ENCODE peak calls at places on chromosomes 5 and 9, in four cellular contexts. Z is SK-N-SH, G is K562, P is GM12878. U is an unnamed sample.

GRCh38 chr5:14410068-14410941 is 171.3 kb upstream of the OTULINL start:
- DNase-seq in G (no peak), Z (peak; percentile 69), P (no peak), U (no peak)

GRCh38 chr5:78533356-78533755 is 115.2 kb downstream of the LHFPL2 start:
- DNase-seq in P (no peak), G (peak; percentile 38), Z (no peak), U (no peak)

GRCh38 chr9:37156781-37157356 is 36.5 kb downstream of the ZCCHC7 start:
- DNase-seq in G (no peak), Z (no peak), P (no peak), U (no peak)

GRCh38 chr5:178416919-178417318 is 173.3 kb downstream of the COL23A1 start:
- DNase-seq in Z (peak; percentile 31), P (no peak), G (no peak), U (no peak)

GRCh38 chr9:34318163-34318790 is 10.8 kb downstream of the KIF24 start:
- DNase-seq in G (no peak), P (no peak), Z (no peak), U (peak; percentile 20)

GRCh38 chr9:92770005-92770995 is 5.7 kb upstream of the BICD2 start:
- DNase-seq in P (no peak), G (peak; percentile 49), Z (no peak), U (no peak)

GRCh38 chr9:16213781-16214515 is 656.5 kb downstream of the BNC2 start:
- DNase-seq in Z (no peak), G (no peak), P (no peak), U (no peak)

GRCh38 chr5:127042593-127042992 is 12.2 kb upstream of the MARCHF3 start:
- DNase-seq in G (no peak), Z (peak; percentile 12), P (no peak), U (no peak)

GRCh38 chr5:143922718-143923117 is 110.8 kb downstream of the HMHB1 start:
- DNase-seq in P (no peak), G (no peak), Z (no peak), U (no peak)

GRCh38 chr5:74254257-74254656 is 386.3 kb downstream of the ENC1 start:
- DNase-seq in P (no peak), Z (no peak), G (no peak), U (no peak)

GRCh38 chr5:159202151-159202550 is 7.2 kb downstream of the RNF145 start:
- DNase-seq in G (no peak), P (no peak), Z (no peak), U (no peak)
- TF ChIP-seq USF1 in G (no peak), P (no peak), Z (no peak), U (no peak)

DNA sequence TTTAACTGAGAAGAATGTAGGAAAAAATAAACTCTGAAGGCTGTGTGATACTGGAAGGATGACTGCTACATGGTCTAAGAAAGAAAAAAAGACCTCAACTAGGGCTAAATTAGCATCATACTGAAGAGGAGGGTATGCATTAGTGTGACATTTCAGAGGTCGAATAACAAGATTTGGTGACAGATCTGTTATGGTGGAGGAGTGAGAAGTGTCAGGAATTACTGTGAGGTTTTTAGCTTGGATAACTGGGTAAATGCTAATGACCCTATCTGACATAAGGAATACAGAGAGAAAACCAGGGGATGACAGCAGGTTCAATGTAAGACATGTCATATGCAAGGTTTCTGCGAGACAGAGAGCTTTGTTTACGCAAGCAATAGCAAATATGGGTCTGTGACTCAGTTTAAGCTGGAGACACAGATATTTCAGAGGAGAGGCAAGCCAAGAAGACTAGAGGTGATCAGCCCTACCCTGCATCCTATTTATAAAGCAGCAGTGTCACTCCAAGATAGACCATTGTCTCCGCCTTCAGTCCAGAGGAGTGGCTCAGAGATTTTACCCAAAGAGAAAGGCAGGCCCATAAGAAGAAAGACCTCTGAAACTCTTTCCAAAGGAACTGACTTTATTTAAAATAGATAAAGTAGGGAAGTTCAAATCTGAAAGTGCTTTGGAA is 44.3 kb downstream of the FBN2 start:
- DNase-seq in G (no peak), P (no peak), Z (no peak), U (no peak)
- TF ChIP-seq USF1 in G (no peak), P (no peak), Z (no peak), U (no peak)

GRCh38 chr9:76137941-76138340 is 247.5 kb downstream of the PCSK5 start:
- DNase-seq in P (no peak), G (no peak), Z (no peak), U (no peak)

GRCh38 chr9:76138360-76138759 is 247.9 kb downstream of the PCSK5 start:
- DNase-seq in P (no peak), G (no peak), Z (no peak), U (no peak)

GRCh38 chr9:76135902-76136301 is 245.4 kb downstream of the PCSK5 start:
- DNase-seq in G (no peak), Z (no peak), P (no peak), U (no peak)

GRCh38 chr9:76136986-76137385 is 246.5 kb downstream of the PCSK5 start:
- DNase-seq in P (no peak), G (no peak), Z (no peak), U (no peak)
- TF ChIP-seq USF1 in P (no peak), G (no peak), Z (no peak), U (no peak)

DNA sequence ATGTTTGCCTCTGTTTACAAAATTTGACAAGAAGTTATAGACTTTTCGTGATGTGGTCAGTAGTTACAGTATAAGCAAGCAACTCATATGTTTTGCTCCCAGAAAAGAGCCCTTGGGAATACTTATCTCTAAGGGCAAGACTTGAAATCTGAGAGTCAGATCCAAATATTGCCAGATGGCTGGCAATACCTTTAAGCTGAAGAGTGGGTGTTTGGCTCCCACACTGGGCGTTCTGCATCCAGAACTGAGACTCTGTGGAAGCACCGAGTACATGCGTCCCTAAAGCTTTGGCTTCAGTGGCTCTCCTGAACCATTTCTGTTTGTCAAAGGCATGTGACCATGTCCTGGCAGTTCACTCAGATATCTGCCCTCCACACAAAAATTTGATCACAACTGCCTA is 194.1 kb downstream of the DCP2 start:
- DNase-seq in G (no peak), Z (no peak), P (no peak), U (no peak)
- TF ChIP-seq USF1 in G (no peak), Z (no peak), P (no peak), U (no peak)

DNA sequence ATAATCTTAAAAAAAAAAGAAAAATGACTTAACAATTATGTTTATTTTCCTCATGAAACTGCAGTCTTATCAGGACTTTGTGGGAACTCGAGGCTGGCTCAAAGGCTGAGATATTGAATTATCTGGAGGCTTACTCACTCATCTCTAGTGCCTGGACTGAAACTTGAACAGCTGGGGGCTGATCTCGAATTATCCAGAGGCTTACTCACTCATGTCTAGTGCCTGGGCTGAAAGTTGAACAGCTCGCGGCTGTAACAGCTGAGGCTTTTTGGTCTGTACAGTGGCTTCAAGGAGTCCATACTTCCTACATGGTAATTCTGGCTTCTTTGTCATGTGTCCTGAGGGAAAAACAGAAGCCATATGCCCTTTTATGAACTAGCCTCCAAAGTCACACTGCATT is 371.9 kb downstream of the CETN3 start:
- DNase-seq in G (no peak), Z (no peak), P (no peak), U (no peak)
- TF ChIP-seq USF1 in G (no peak), Z (no peak), P (no peak), U (no peak)

GRCh38 chr5:10541247-10541646 is 22.6 kb upstream of the ANKRD33B start:
- DNase-seq in G (no peak), Z (no peak), P (no peak), U (no peak)
- TF ChIP-seq USF1 in G (no peak), Z (no peak), P (no peak), U (no peak)

GRCh38 chr5:943201-943873 is 50.7 kb downstream of the TRIP13 start:
- DNase-seq in G (no peak), Z (no peak), P (no peak), U (no peak)

GRCh38 chr5:944621-944927 is 51.9 kb downstream of the TRIP13 start:
- DNase-seq in G (no peak), Z (no peak), P (no peak), U (no peak)

GRCh38 chr5:945691-946541 is 53.2 kb downstream of the TRIP13 start:
- DNase-seq in P (no peak), G (no peak), Z (peak; percentile 69), U (no peak)

GRCh38 chr5:943874-944620 is 51.4 kb downstream of the TRIP13 start:
- DNase-seq in Z (peak; percentile 29), P (no peak), G (no peak), U (no peak)

DNA sequence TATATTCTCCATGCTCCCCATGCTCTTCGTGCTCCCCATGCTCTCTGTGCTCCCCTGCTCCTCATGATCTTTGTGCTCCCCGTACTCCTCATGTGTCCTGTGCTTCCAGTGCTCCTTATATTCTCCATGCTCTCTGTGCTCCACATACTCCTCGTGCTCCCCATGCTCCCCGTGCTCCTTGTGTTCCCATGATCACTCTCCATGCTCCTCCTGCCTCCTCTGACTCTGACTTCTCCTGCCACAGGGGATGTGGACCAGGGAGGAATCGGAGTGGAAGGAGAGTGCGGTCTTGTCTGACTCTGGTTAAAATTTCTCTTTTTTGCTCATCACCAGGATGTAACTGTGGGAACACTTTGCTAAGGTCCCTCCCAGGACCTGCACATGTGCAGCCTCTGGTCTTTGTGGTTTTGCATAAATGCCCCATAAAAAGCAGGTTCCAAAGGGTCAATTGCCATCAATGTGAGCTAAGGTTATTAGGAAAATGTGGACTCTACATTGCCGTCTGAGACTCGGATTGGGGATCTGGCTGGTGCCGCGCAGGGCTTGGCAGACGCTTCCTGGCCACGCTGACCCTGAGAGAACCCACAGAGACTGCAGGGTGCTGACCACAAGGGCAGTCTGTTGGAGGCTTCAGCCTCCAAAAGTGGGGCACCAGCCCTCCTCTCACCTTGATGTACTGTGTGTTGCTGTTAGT is 52.5 kb downstream of the TRIP13 start:
- DNase-seq in P (no peak), G (no peak), Z (no peak), U (no peak)
- TF ChIP-seq USF1 in P (no peak), G (no peak), Z (no peak), U (no peak)